ENCODE peak calls at places on chromosomes 5 and 9, in six cellular contexts. M, Q, X, Z, T and E are unnamed samples.

GRCh38 chr9:99489043-99489378 is 266.9 kb downstream of the SEC61B start:
- DNase-seq in X (peak; percentile 83), M (no peak), Q (no peak), Z (no peak), T (no peak), E (no peak)

GRCh38 chr5:174844971-174845370 is 120.6 kb downstream of the MSX2 start:
- DNase-seq in X (no peak), M (no peak), Z (no peak), Q (no peak), T (no peak), E (no peak)

GRCh38 chr5:154117050-154117449 is 73.5 kb upstream of the GALNT10 start:
- DNase-seq in Q (no peak), M (no peak), X (no peak), T (peak; percentile 45), Z (no peak), E (no peak)

GRCh38 chr5:138611295-138612220 is 36.4 kb upstream of the HSPA9 start:
- DNase-seq in T (peak; percentile 62), Z (no peak), X (no peak), Q (peak; percentile 69), M (no peak), E (no peak)

GRCh38 chr9:128072144-128073021 is 4.4 kb downstream of the SLC25A25 start:
- DNase-seq in M (no peak), Z (peak; percentile 95), T (no peak), Q (no peak), X (peak; percentile 73), E (peak; percentile 74)

GRCh38 chr5:74579215-74579614 is 61.3 kb downstream of the ENC1 start:
- DNase-seq in T (no peak), M (no peak), X (no peak), Z (no peak), Q (no peak), E (peak; percentile 84)

GRCh38 chr5:120789918-120790714 is 326.0 kb downstream of the PRR16 start:
- DNase-seq in T (no peak), Q (no peak), M (no peak), Z (no peak), X (no peak), E (no peak)

GRCh38 chr9:73667749-73668148 is 516.1 kb downstream of the ANXA1 start:
- DNase-seq in M (peak; percentile 20), T (peak; percentile 15), Q (no peak), Z (no peak), X (no peak), E (no peak)

DNA sequence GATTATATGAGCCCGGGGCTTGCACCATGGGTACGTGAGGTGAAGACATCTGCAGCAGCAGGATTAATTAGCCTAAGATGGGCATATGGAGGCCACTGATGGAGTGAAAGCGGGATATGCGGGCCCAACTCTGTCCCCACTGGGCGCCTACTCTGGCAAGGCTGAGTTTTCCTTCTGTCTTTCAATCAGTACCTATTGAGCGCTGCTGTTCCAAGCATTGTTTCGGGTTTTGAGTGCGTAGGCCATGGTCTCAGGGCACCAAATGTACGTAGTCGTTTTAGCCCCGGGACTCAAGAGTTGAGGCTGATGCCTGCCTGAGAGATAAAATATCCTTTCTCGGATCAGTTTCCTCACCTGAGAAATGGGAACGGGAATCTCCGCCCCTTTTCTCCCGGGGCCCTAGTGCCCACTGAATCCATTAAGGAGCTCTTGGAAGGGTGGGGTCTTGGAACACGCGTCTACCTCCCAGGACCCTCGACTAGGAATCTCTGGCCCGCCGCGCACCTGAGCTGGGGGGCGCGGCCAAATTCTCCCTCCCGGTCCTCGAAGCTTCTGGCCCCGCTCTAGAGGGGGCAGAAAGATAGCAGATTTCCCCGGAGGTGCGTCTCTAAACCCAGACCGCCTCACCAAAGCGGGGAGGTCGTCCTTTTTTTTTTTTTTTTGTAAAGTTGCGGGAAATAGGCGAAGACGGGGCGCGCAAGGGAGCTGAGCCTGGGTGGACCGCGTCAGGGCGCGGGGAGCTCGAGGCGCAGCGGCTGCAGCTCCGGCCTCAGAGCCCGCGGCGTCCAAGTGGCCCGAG is 544 bp upstream of the CXXC5 start:
- DNase-seq in T (peak; percentile 69), M (no peak), Z (no peak), Q (peak; percentile 49), X (no peak), E (no peak)
- H3K9ac ChIP-seq in T (peak overlapping the region; percentile 83), M (peak overlapping the region; percentile 79), Z (peak overlapping the region; percentile 51), Q (no peak overlapping the region), X (peak overlapping the region; percentile 52), E (peak overlapping the region; percentile 39)

DNA sequence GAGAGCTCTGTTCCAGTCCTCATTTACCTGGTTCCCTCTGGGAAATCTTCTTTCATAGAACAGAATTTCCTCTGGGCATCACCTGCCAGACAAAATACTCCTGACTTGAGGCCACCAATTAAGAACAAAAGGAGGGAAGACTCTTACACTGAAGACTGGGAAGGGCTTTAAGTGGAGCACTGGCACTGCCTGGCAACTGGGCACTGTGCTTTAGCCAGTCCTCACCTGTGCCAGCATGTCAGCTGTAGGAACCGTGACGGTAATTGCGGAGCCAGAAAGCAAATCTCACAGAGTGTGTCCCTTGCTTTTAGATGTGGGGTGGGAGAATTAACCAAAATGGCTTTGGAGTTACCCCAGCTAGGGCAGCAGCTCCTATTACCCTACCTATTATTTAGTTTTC is 40.6 kb downstream of the FAM219A start:
- DNase-seq in T (no peak), M (no peak), Z (no peak), Q (no peak), X (no peak), E (no peak)
- H3K9ac ChIP-seq in T (no peak overlapping the region), M (no peak overlapping the region), Z (no peak overlapping the region), Q (no peak overlapping the region), X (no peak overlapping the region), E (no peak overlapping the region)

DNA sequence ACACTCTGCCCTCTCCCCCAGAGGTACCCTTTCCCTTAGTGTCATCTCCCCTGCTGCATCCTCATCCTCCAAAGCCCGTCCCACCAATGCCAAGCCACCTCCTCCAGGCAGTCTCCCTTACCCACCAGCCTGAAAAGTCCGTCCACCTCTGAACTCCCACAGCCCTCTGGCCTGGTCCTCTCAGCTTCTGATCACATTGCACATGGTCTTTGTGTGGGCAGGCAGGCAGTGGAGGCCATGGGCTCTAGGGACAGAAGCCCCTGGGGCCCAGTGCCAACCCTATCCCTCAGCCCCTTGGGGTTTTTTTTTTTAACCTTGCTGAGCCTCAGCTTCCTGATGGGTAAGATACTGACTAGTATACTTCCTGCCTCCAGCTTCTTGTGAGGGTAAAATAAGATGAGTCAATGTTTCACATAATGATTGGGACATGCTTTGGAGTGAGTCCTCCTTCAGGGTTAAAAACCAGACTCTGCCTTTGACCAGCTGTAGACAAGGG is 19.4 kb downstream of the CSF1R start:
- DNase-seq in M (no peak), Q (no peak), X (peak; percentile 83), T (no peak), Z (no peak), E (no peak)
- H3K9ac ChIP-seq in M (no peak overlapping the region), Q (no peak overlapping the region), X (no peak overlapping the region), T (no peak overlapping the region), Z (no peak overlapping the region), E (no peak overlapping the region)

GRCh38 chr5:79237735-79238560 is 2.0 kb downstream of the JMY start:
- DNase-seq in Z (no peak), X (no peak), Q (no peak), M (no peak), T (no peak), E (no peak)
- H3K9ac ChIP-seq in Z (peak overlapping the region; percentile 87), X (no peak overlapping the region), Q (peak overlapping the region; percentile 14), M (peak overlapping the region; percentile 91), T (peak overlapping the region; percentile 79), E (peak overlapping the region; percentile 94)

DNA sequence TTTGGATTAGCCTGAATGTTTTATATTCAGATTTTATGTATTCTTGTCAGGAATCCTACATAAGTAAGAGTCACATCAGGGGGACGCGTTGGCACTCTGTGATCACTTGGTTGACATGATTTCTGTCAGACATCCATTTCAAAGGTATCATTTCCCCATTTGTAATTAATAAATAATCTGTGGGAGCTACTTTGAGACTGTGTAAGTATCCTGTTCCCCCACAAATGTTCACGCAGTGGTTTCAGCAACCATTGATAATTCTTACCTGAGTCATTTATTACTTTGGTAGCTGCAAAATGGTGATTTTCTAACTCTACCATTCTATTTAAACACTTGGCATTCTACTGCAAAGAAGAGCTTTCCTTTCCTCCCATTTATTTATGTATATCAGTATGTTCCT is 56.9 kb upstream of the TBC1D2 start:
- DNase-seq in Z (no peak), Q (no peak), T (no peak), X (no peak), M (no peak), E (no peak)
- H3K9ac ChIP-seq in Z (no peak overlapping the region), Q (no peak overlapping the region), T (no peak overlapping the region), X (no peak overlapping the region), M (no peak overlapping the region), E (no peak overlapping the region)

GRCh38 chr5:96045888-96046287 is 84.2 kb upstream of the ELL2 start:
- DNase-seq in X (no peak), T (no peak), Z (no peak), M (peak; percentile 34), Q (no peak), E (no peak)
- H3K9ac ChIP-seq in X (no peak overlapping the region), T (no peak overlapping the region), Z (no peak overlapping the region), M (no peak overlapping the region), Q (no peak overlapping the region), E (no peak overlapping the region)

DNA sequence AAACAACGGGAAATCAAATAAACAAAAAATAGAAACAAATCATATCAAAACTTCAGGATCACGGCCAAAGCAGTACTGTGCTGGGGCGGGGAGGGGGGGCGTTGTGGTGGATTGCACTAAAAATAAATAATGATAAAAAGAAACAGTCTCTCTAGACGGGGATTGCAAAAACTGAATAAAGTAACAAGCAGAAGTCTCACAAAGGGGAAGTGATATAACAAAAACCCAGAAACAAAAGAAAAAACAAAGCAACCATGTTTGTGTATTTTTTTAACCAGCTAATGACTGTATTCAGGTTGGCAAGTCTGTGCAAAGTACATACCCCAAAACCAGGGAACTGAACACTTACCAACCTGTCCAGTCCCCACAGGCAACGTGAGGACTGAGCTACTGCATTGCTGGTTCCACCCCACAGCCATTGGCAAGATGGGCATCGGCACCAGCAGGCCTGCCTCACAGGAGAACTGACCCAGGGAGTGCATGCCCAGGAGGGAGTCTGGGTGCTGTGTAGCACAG is 24.1 kb downstream of the BICD2 start:
- DNase-seq in M (no peak), T (no peak), X (no peak), Q (no peak), Z (no peak), E (no peak)
- H3K9ac ChIP-seq in M (no peak overlapping the region), T (no peak overlapping the region), X (peak overlapping the region; percentile 33), Q (no peak overlapping the region), Z (no peak overlapping the region), E (no peak overlapping the region)